ENCODE peak calls at places on chromosomes 6 and 20, in five cellular contexts. One of them, this sample, is unnamed. For H3K9me3, the result is how much of the 10 kb centered on the place peaks cover.

GRCh38 chr20:14919473-14920157 is 582.2 kb upstream of the FLRT3 start:
- DNase-seq in cardiac muscle cell: peak
- DNase-seq in heart right ventricle: no peak
- DNase-seq in psoas muscle: no peak
- DNase-seq in adipocyte: peak
- DNase-seq in this sample: no peak

GRCh38 chr6:42704251-42704936 is 18.0 kb downstream of the PRPH2 start:
- DNase-seq in cardiac muscle cell: peak
- DNase-seq in adipocyte: peak
- DNase-seq in heart right ventricle: peak
- DNase-seq in psoas muscle: peak
- DNase-seq in this sample: no peak

GRCh38 chr6:36360241-36361054 is 23.8 kb upstream of the BNIP5 start:
- DNase-seq in cardiac muscle cell: peak
- DNase-seq in adipocyte: peak
- DNase-seq in heart right ventricle: peak
- DNase-seq in psoas muscle: peak
- DNase-seq in this sample: peak

GRCh38 chr6:10555625-10556309 is 34.6 kb downstream of the GCNT2 start:
- DNase-seq in heart right ventricle: peak
- DNase-seq in cardiac muscle cell: peak
- DNase-seq in adipocyte: peak
- DNase-seq in psoas muscle: peak
- DNase-seq in this sample: peak

GRCh38 chr20:2688041-2688591 is 4.5 kb upstream of the EBF4 start:
- DNase-seq in adipocyte: peak
- DNase-seq in psoas muscle: peak
- DNase-seq in cardiac muscle cell: peak
- DNase-seq in heart right ventricle: peak
- DNase-seq in this sample: no peak

GRCh38 chr20:42138711-42139110 is 520.5 kb upstream of the CHD6 start:
- DNase-seq in heart right ventricle: no peak
- DNase-seq in psoas muscle: no peak
- DNase-seq in cardiac muscle cell: no peak
- DNase-seq in adipocyte: no peak
- DNase-seq in this sample: no peak

GRCh38 chr20:2246081-2246491 is 49.7 kb upstream of the TGM3 start:
- DNase-seq in cardiac muscle cell: peak
- DNase-seq in adipocyte: peak
- DNase-seq in psoas muscle: no peak
- DNase-seq in heart right ventricle: no peak
- DNase-seq in this sample: no peak

GRCh38 chr6:123715243-123715863 is 78.6 kb upstream of the TRDN start:
- DNase-seq in adipocyte: peak
- DNase-seq in heart right ventricle: peak
- DNase-seq in psoas muscle: no peak
- DNase-seq in cardiac muscle cell: peak
- DNase-seq in this sample: no peak

GRCh38 chr20:31595654-31596411 is 9.3 kb upstream of the ID1 start:
- DNase-seq in cardiac muscle cell: peak
- DNase-seq in heart right ventricle: peak
- DNase-seq in psoas muscle: peak
- DNase-seq in adipocyte: peak
- DNase-seq in this sample: peak

GRCh38 chr6:21556968-21557721 is 36.4 kb upstream of the SOX4 start:
- DNase-seq in cardiac muscle cell: no peak
- DNase-seq in adipocyte: peak
- DNase-seq in heart right ventricle: no peak
- DNase-seq in psoas muscle: no peak
- DNase-seq in this sample: no peak

GRCh38 chr6:52417675-52418111 is 2.4 kb upstream of the EFHC1 start:
- DNase-seq in heart right ventricle: peak
- DNase-seq in adipocyte: peak
- DNase-seq in psoas muscle: no peak
- DNase-seq in cardiac muscle cell: no peak
- DNase-seq in this sample: no peak

GRCh38 chr6:1767481-1768246 is 157.9 kb downstream of the FOXC1 start:
- DNase-seq in adipocyte: peak
- DNase-seq in heart right ventricle: peak
- DNase-seq in cardiac muscle cell: peak
- DNase-seq in psoas muscle: peak
- DNase-seq in this sample: peak

GRCh38 chr20:47126709-47127108 is 229.8 kb downstream of the ZMYND8 start:
- DNase-seq in heart right ventricle: no peak
- DNase-seq in cardiac muscle cell: no peak
- DNase-seq in psoas muscle: no peak
- DNase-seq in adipocyte: peak
- DNase-seq in this sample: no peak

GRCh38 chr6:90216081-90216977 is 80.3 kb downstream of the BACH2 start:
- DNase-seq in cardiac muscle cell: peak
- DNase-seq in adipocyte: no peak
- DNase-seq in psoas muscle: no peak
- DNase-seq in heart right ventricle: no peak
- DNase-seq in this sample: no peak

GRCh38 chr20:41394081-41394480 is 27.5 kb upstream of the EMILIN3 start:
- DNase-seq in psoas muscle: no peak
- DNase-seq in adipocyte: no peak
- DNase-seq in cardiac muscle cell: no peak
- DNase-seq in heart right ventricle: no peak
- DNase-seq in this sample: no peak

GRCh38 chr6:154071236-154071635 is 32.2 kb downstream of the OPRM1 start:
- DNase-seq in cardiac muscle cell: no peak
- DNase-seq in adipocyte: no peak
- DNase-seq in psoas muscle: no peak
- DNase-seq in heart right ventricle: no peak
- DNase-seq in this sample: no peak

GRCh38 chr20:17571153-17571527 is 1.3 kb downstream of the DSTN start:
- DNase-seq in heart right ventricle: no peak
- DNase-seq in adipocyte: peak
- DNase-seq in psoas muscle: no peak
- DNase-seq in cardiac muscle cell: no peak
- DNase-seq in this sample: no peak

GRCh38 chr20:61419010-61419409 is 166.9 kb downstream of the CDH4 start:
- DNase-seq in psoas muscle: no peak
- DNase-seq in adipocyte: no peak
- DNase-seq in heart right ventricle: no peak
- DNase-seq in cardiac muscle cell: no peak
- DNase-seq in this sample: no peak

GRCh38 chr6:26383624-26384417 is 913 bp downstream of the BTN2A2 start:
- DNase-seq in psoas muscle: no peak
- DNase-seq in adipocyte: peak
- DNase-seq in heart right ventricle: no peak
- DNase-seq in cardiac muscle cell: peak
- DNase-seq in this sample: no peak

GRCh38 chr6:4774296-4774695 is 1.9 kb upstream of the CDYL start:
- DNase-seq in psoas muscle: no peak
- DNase-seq in cardiac muscle cell: no peak
- DNase-seq in adipocyte: no peak
- DNase-seq in heart right ventricle: no peak
- DNase-seq in this sample: no peak

GRCh38 chr6:129932321-129932720 is 71.2 kb upstream of the TMEM244 start:
- DNase-seq in heart right ventricle: no peak
- DNase-seq in adipocyte: no peak
- DNase-seq in cardiac muscle cell: no peak
- DNase-seq in psoas muscle: no peak
- DNase-seq in this sample: no peak

GRCh38 chr6:11241793-11242201 is 9.3 kb upstream of the NEDD9 start:
- DNase-seq in heart right ventricle: peak
- DNase-seq in adipocyte: no peak
- DNase-seq in cardiac muscle cell: peak
- DNase-seq in psoas muscle: peak
- DNase-seq in this sample: peak

GRCh38 chr20:742156-742555 is 26.1 kb downstream of the SLC52A3 start:
- DNase-seq in adipocyte: no peak
- DNase-seq in cardiac muscle cell: no peak
- DNase-seq in heart right ventricle: no peak
- DNase-seq in psoas muscle: no peak
- DNase-seq in this sample: no peak

GRCh38 chr20:53413188-53413631 is 180.4 kb downstream of the ZNF217 start:
- DNase-seq in adipocyte: no peak
- DNase-seq in psoas muscle: no peak
- DNase-seq in cardiac muscle cell: peak
- DNase-seq in heart right ventricle: no peak
- DNase-seq in this sample: no peak

GRCh38 chr6:14425805-14426204 is 308.2 kb downstream of the CD83 start:
- DNase-seq in cardiac muscle cell: no peak
- DNase-seq in psoas muscle: no peak
- DNase-seq in heart right ventricle: no peak
- DNase-seq in adipocyte: peak
- DNase-seq in this sample: no peak

GRCh38 chr6:1390071-1390804 is 862 bp downstream of the FOXF2 start:
- DNase-seq in adipocyte: peak
- DNase-seq in psoas muscle: no peak
- DNase-seq in cardiac muscle cell: peak
- DNase-seq in heart right ventricle: no peak
- DNase-seq in this sample: no peak

GRCh38 chr20:62365814-62366369 is 1.2 kb downstream of the LAMA5 start:
- DNase-seq in heart right ventricle: no peak
- DNase-seq in cardiac muscle cell: peak
- DNase-seq in adipocyte: no peak
- DNase-seq in psoas muscle: peak
- DNase-seq in this sample: no peak

DNA sequence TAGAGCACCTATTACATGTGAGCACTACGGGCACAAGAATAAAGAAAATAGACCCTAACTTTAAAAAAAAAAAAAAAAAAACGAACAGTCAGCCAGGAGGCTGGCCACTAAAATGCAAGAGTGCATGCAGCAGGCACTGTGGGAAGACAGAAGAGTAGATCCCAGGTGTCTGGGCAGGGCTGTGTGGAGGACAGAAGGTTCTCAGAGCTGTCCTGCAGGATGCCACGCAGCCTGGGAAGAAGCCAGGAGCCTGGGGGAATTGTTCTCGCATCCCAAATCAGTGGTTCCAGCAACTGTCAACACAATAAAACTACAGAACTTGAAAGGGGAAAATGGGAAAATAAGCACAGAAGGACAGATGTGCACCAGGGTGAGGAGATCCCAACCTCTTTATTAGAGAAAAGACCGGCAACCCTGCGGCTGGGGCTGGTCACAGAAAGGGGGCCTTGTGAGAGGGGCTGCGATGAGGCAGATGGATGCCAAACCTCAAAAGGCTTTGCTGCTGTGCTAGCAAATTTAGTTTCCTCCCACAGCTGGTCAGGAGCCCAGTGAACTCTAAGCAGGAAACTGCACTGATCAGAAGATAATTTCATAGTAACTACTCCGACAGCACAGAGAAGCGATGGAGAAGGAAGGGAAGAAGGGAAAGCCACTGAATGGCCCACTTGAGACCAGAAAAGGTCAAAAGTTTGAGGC is 30.9 kb downstream of the MAP3K5 start:
- DNase-seq in psoas muscle: peak
- DNase-seq in cardiac muscle cell: peak
- DNase-seq in heart right ventricle: peak
- DNase-seq in adipocyte: peak
- DNase-seq in this sample: no peak
- H3K4me3 ChIP-seq in psoas muscle: peak
- H3K4me3 ChIP-seq in cardiac muscle cell: no peak
- H3K4me3 ChIP-seq in heart right ventricle: peak
- H3K4me3 ChIP-seq in adipocyte: peak
- H3K4me3 ChIP-seq in this sample: peak

GRCh38 chr20:39795401-39796272 is 833.5 kb downstream of the DHX35 start:
- DNase-seq in psoas muscle: no peak
- DNase-seq in cardiac muscle cell: no peak
- DNase-seq in heart right ventricle: no peak
- DNase-seq in adipocyte: peak
- DNase-seq in this sample: no peak

GRCh38 chr20:39799366-39799965 is 837.3 kb downstream of the DHX35 start:
- DNase-seq in psoas muscle: no peak
- DNase-seq in heart right ventricle: no peak
- DNase-seq in adipocyte: no peak
- DNase-seq in cardiac muscle cell: no peak
- DNase-seq in this sample: no peak

GRCh38 chr20:39800548-39800947 is 838.4 kb downstream of the DHX35 start:
- DNase-seq in cardiac muscle cell: no peak
- DNase-seq in adipocyte: peak
- DNase-seq in psoas muscle: peak
- DNase-seq in heart right ventricle: peak
- DNase-seq in this sample: no peak

GRCh38 chr20:39800111-39800510 is 838.0 kb downstream of the DHX35 start:
- DNase-seq in psoas muscle: no peak
- DNase-seq in heart right ventricle: no peak
- DNase-seq in cardiac muscle cell: no peak
- DNase-seq in adipocyte: peak
- DNase-seq in this sample: no peak
- H3K9me3 ChIP-seq in psoas muscle: under half
- H3K9me3 ChIP-seq in heart right ventricle: under half
- H3K9me3 ChIP-seq in cardiac muscle cell: under half
- H3K9me3 ChIP-seq in adipocyte: under half
- H3K9me3 ChIP-seq in this sample: under half

GRCh38 chr6:141498980-141499379 is 633.7 kb upstream of the GJE1 start:
- DNase-seq in psoas muscle: no peak
- DNase-seq in heart right ventricle: no peak
- DNase-seq in cardiac muscle cell: no peak
- DNase-seq in adipocyte: peak
- DNase-seq in this sample: no peak

DNA sequence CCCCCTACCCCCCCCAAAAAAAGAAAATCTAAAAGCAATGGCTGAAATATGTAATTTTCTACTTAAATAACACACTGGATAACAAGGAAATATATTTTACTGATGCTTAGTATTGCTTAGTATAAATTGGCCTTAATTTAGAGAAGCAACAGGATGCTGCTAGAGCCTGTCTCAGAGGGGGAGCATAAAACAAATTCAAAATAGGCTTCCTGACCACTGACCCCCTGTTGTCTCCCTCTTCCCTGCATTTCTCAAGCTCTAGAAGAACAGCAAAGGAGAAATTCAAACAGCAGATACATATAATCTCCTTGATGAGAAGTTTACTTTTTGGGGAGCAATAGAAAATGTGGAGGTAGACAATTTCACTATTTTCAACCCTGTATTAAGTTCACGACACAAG is 631.1 kb upstream of the GJE1 start:
- DNase-seq in psoas muscle: no peak
- DNase-seq in heart right ventricle: no peak
- DNase-seq in cardiac muscle cell: no peak
- DNase-seq in adipocyte: no peak
- DNase-seq in this sample: no peak
- H3K4me3 ChIP-seq in psoas muscle: no peak
- H3K4me3 ChIP-seq in heart right ventricle: no peak
- H3K4me3 ChIP-seq in cardiac muscle cell: no peak
- H3K4me3 ChIP-seq in adipocyte: no peak
- H3K4me3 ChIP-seq in this sample: no peak

DNA sequence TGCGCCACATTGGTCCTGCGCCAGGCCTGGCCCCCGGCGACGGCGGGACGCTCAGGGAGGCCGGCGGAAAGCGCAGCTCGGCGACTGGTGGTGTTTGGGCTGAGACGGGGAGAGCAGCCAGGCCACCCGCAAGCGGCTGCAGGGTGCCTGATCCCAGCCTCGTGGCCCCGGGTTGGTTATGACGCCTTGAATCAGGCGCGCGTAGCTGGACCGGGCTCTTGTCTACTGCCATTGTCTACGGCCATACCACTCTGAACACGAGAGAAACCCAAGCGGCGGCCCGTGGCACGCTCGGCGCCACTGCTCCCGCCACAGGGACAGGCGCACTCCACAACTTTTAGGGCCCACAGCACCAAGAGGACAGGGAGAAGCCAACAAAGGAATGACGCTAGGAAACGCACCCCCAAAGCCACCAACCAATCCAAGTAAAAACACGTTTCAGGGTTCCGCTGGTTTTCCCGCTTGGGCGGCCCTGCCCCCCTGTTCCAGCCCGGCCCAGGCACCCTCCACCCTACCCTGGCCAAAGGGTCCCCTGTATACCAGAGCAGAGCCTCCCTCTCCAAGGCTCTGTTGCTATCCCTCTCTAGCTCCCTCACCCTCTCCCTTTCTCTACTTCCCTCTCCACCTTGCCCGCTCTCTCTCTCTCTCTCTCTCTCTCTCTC is 1849.3 kb upstream of the DEFB115 start:
- DNase-seq in cardiac muscle cell: no peak
- DNase-seq in psoas muscle: no peak
- DNase-seq in adipocyte: no peak
- DNase-seq in heart right ventricle: no peak
- DNase-seq in this sample: no peak
- H3K9me3 ChIP-seq in cardiac muscle cell: under half
- H3K9me3 ChIP-seq in psoas muscle: under half
- H3K9me3 ChIP-seq in adipocyte: under half
- H3K9me3 ChIP-seq in heart right ventricle: under half
- H3K9me3 ChIP-seq in this sample: under half